ENCODE peak calls at places on chromosomes 16 and 17, in six cellular contexts. S is hepatic stellate cell; Q is KG1; O is uterus; H is stimulated activated CD8-positive, alpha-beta memory T cell treated with anti-CD3 and anti-CD28 coated beads, Interleukin-12 subunit alpha, Interleukin-12 subunit beta, amount 100 ng/mL, for 4 hours; W is T-helper 1 cell. M is an unnamed sample.
A peak's percentile ranks its signal among the peaks of the same experiment; 100 is the strongest.

GRCh38 chr17:70987867-70988340 is 818.6 kb downstream of the KCNJ2 start:
- DNase-seq in Q (no peak), O (no peak), W (no peak), S (no peak), H (no peak), M (no peak)

GRCh38 chr17:42275527-42276358 is 448 bp downstream of the STAT5B start:
- DNase-seq in Q (no peak), W (peak; percentile 46), O (peak; percentile 59), H (peak; percentile 34), S (peak; percentile 27), M (peak; percentile 47)

GRCh38 chr16:61057635-61058034 is 978.6 kb downstream of the CDH8 start:
- DNase-seq in W (no peak), S (no peak), O (no peak), Q (no peak), H (no peak), M (no peak)

GRCh38 chr17:83152745-83153611 is 73.6 kb downstream of the METRNL start:
- DNase-seq in S (no peak), H (no peak), O (no peak), W (no peak), Q (no peak), M (peak; percentile 73)

GRCh38 chr17:57294629-57295501 is 38.5 kb downstream of the MSI2 start:
- DNase-seq in H (peak; percentile 15), S (no peak), Q (no peak), W (no peak), O (no peak), M (no peak)

GRCh38 chr16:11576427-11577289 is 10.1 kb downstream of the LITAF start:
- DNase-seq in Q (no peak), W (no peak), S (no peak), O (no peak), H (no peak), M (peak; percentile 35)

GRCh38 chr17:40553694-40554534 is 11.4 kb downstream of the CCR7 start:
- DNase-seq in O (peak; percentile 82), S (peak; percentile 64), H (no peak), W (no peak), Q (no peak), M (no peak)

GRCh38 chr17:82031303-82031884 is at the start of gene RAC3:
- DNase-seq in O (no peak), H (no peak), Q (no peak), W (no peak), S (peak; percentile 68), M (no peak)

GRCh38 chr16:85798901-85799496 is 345 bp downstream of the EMC8 start:
- DNase-seq in Q (no peak), W (peak; percentile 34), O (no peak), H (no peak), S (peak; percentile 78), M (peak; percentile 40)

GRCh38 chr17:47862621-47863440 is 11.9 kb upstream of the SP6 start:
- DNase-seq in Q (no peak), W (no peak), S (peak; percentile 93), H (no peak), O (no peak), M (no peak)

GRCh38 chr17:29567362-29568330 is 809 bp upstream of the ABHD15 start:
- DNase-seq in O (peak; percentile 51), S (peak; percentile 85), W (peak; percentile 67), Q (peak; percentile 49), H (peak; percentile 57), M (peak; percentile 90)

GRCh38 chr17:19354123-19354522 is 8.4 kb downstream of the B9D1 start:
- DNase-seq in O (no peak), Q (no peak), H (no peak), S (peak; percentile 86), W (no peak), M (peak; percentile 28)

GRCh38 chr16:82945420-82946096 is 318.8 kb downstream of the CDH13 start:
- DNase-seq in S (no peak), O (no peak), H (no peak), Q (peak; percentile 46), W (no peak), M (no peak)

GRCh38 chr17:46732754-46733398 is 85.6 kb downstream of the WNT3 start:
- DNase-seq in O (no peak), S (no peak), H (no peak), Q (no peak), W (no peak), M (no peak)

GRCh38 chr17:8459109-8459508 is 23.4 kb downstream of the NDEL1 start:
- DNase-seq in W (no peak), O (no peak), Q (no peak), S (no peak), H (no peak), M (no peak)